ENCODE peak calls at places on chromosome 13, in four cellular contexts. One of them, this sample, is unnamed.

GRCh38 chr13:90237852-90238251 is 1109.6 kb upstream of the MIR17HG start:
- DNase-seq in GM12878: no peak
- DNase-seq in K562: no peak
- DNase-seq in HepG2: no peak
- DNase-seq in this sample: no peak

GRCh38 chr13:46639033-46639981 is 86.3 kb downstream of the LRCH1 start:
- DNase-seq in K562: no peak
- DNase-seq in GM12878: peak; percentile 71
- DNase-seq in HepG2: peak; percentile 20
- DNase-seq in this sample: no peak

GRCh38 chr13:107866007-107866665 is 349.2 kb downstream of the LIG4 start:
- DNase-seq in K562: peak; percentile 59
- DNase-seq in GM12878: no peak
- DNase-seq in HepG2: no peak
- DNase-seq in this sample: peak; percentile 47

GRCh38 chr13:45092668-45093067 is 27.6 kb upstream of the GTF2F2 start:
- DNase-seq in HepG2: no peak
- DNase-seq in K562: no peak
- DNase-seq in GM12878: no peak
- DNase-seq in this sample: no peak

GRCh38 chr13:34151885-34152284 is 333.9 kb downstream of the RFC3 start:
- DNase-seq in GM12878: no peak
- DNase-seq in HepG2: no peak
- DNase-seq in K562: no peak
- DNase-seq in this sample: no peak

GRCh38 chr13:44874886-44875630 is 114.2 kb downstream of the NUFIP1 start:
- DNase-seq in GM12878: no peak
- DNase-seq in HepG2: no peak
- DNase-seq in K562: no peak
- DNase-seq in this sample: no peak

GRCh38 chr13:113804703-113805430 is 45.8 kb downstream of the TMEM255B start:
- DNase-seq in GM12878: no peak
- DNase-seq in K562: no peak
- DNase-seq in HepG2: no peak
- DNase-seq in this sample: peak; percentile 29

GRCh38 chr13:111513766-111514611 is 193.5 kb downstream of the TEX29 start:
- DNase-seq in GM12878: no peak
- DNase-seq in K562: no peak
- DNase-seq in HepG2: no peak
- DNase-seq in this sample: no peak

GRCh38 chr13:110212529-110212928 is 94.4 kb downstream of the COL4A1 start:
- DNase-seq in K562: no peak
- DNase-seq in GM12878: no peak
- DNase-seq in HepG2: no peak
- DNase-seq in this sample: no peak

GRCh38 chr13:97478247-97478646 is 44.3 kb downstream of the RAP2A start:
- DNase-seq in GM12878: no peak
- DNase-seq in HepG2: no peak
- DNase-seq in K562: no peak
- DNase-seq in this sample: no peak

GRCh38 chr13:46516624-46517318 is 36.2 kb upstream of the LRCH1 start:
- DNase-seq in GM12878: no peak
- DNase-seq in K562: no peak
- DNase-seq in HepG2: no peak
- DNase-seq in this sample: no peak

GRCh38 chr13:80630685-80631121 is 289.8 kb upstream of the SPRY2 start:
- DNase-seq in GM12878: no peak
- DNase-seq in HepG2: no peak
- DNase-seq in K562: no peak
- DNase-seq in this sample: no peak

GRCh38 chr13:98368019-98368418 is 190.9 kb upstream of the RNF113B start:
- DNase-seq in GM12878: no peak
- DNase-seq in HepG2: no peak
- DNase-seq in K562: no peak
- DNase-seq in this sample: no peak

GRCh38 chr13:111479412-111479811 is 159.0 kb downstream of the TEX29 start:
- DNase-seq in GM12878: no peak
- DNase-seq in K562: no peak
- DNase-seq in HepG2: no peak
- DNase-seq in this sample: no peak

GRCh38 chr13:31556376-31556775 is 182.9 kb upstream of the RXFP2 start:
- DNase-seq in K562: no peak
- DNase-seq in HepG2: no peak
- DNase-seq in GM12878: no peak
- DNase-seq in this sample: no peak

GRCh38 chr13:66981912-66982311 is 248.2 kb downstream of the PCDH9 start:
- DNase-seq in K562: no peak
- DNase-seq in GM12878: no peak
- DNase-seq in HepG2: no peak
- DNase-seq in this sample: no peak

GRCh38 chr13:99150575-99151370 is 49.9 kb upstream of the UBAC2 start:
- DNase-seq in GM12878: no peak
- DNase-seq in HepG2: no peak
- DNase-seq in K562: no peak
- DNase-seq in this sample: no peak

GRCh38 chr13:103866041-103866440 is 799.8 kb upstream of the SLC10A2 start:
- DNase-seq in HepG2: no peak
- DNase-seq in K562: no peak
- DNase-seq in GM12878: no peak
- DNase-seq in this sample: no peak

GRCh38 chr13:23631676-23632622 is 61.7 kb downstream of the TNFRSF19 start:
- DNase-seq in HepG2: peak; percentile 52
- DNase-seq in GM12878: no peak
- DNase-seq in K562: no peak
- DNase-seq in this sample: no peak

GRCh38 chr13:95724252-95724651 is 47.3 kb downstream of the DNAJC3 start:
- DNase-seq in HepG2: no peak
- DNase-seq in GM12878: no peak
- DNase-seq in K562: no peak
- DNase-seq in this sample: no peak

GRCh38 chr13:99990045-99990977 is 8.7 kb downstream of the ZIC2 start:
- DNase-seq in GM12878: no peak
- DNase-seq in HepG2: no peak
- DNase-seq in K562: no peak
- DNase-seq in this sample: peak; percentile 66

GRCh38 chr13:80157261-80157942 is 183.5 kb downstream of the SPRY2 start:
- DNase-seq in K562: no peak
- DNase-seq in GM12878: no peak
- DNase-seq in HepG2: no peak
- DNase-seq in this sample: no peak

GRCh38 chr13:84684804-84685203 is 802.5 kb upstream of the SLITRK1 start:
- DNase-seq in K562: no peak
- DNase-seq in HepG2: no peak
- DNase-seq in GM12878: no peak
- DNase-seq in this sample: no peak

GRCh38 chr13:112525306-112525945 is 62.5 kb downstream of the TUBGCP3 start:
- DNase-seq in GM12878: no peak
- DNase-seq in HepG2: no peak
- DNase-seq in K562: no peak
- DNase-seq in this sample: no peak

GRCh38 chr13:67134322-67135129 is 95.6 kb downstream of the PCDH9 start:
- DNase-seq in GM12878: no peak
- DNase-seq in K562: no peak
- DNase-seq in HepG2: no peak
- DNase-seq in this sample: no peak

GRCh38 chr13:57629391-57629804 is 2.1 kb upstream of the PCDH17 start:
- DNase-seq in K562: no peak
- DNase-seq in HepG2: no peak
- DNase-seq in GM12878: no peak
- DNase-seq in this sample: no peak

GRCh38 chr13:46286972-46287371 is 75.2 kb downstream of the LRRC63 start:
- DNase-seq in HepG2: no peak
- DNase-seq in GM12878: no peak
- DNase-seq in K562: no peak
- DNase-seq in this sample: no peak

GRCh38 chr13:59391696-59392095 is 772.0 kb downstream of the DIAPH3 start:
- DNase-seq in HepG2: peak; percentile 39
- DNase-seq in K562: peak; percentile 7
- DNase-seq in GM12878: peak; percentile 45
- DNase-seq in this sample: peak; percentile 48

GRCh38 chr13:60020288-60020687 is 143.4 kb downstream of the DIAPH3 start:
- DNase-seq in GM12878: no peak
- DNase-seq in K562: no peak
- DNase-seq in HepG2: no peak
- DNase-seq in this sample: no peak

GRCh38 chr13:113632706-113633484 is 25.1 kb downstream of the ATP4B start:
- DNase-seq in HepG2: no peak
- DNase-seq in K562: no peak
- DNase-seq in GM12878: no peak
- DNase-seq in this sample: no peak

GRCh38 chr13:93079294-93079693 is 147.3 kb upstream of the GPC6 start:
- DNase-seq in GM12878: no peak
- DNase-seq in HepG2: no peak
- DNase-seq in K562: no peak
- DNase-seq in this sample: no peak

GRCh38 chr13:98576215-98576945 is 527 bp downstream of the STK24 start:
- DNase-seq in GM12878: no peak
- DNase-seq in HepG2: no peak
- DNase-seq in K562: peak; percentile 33
- DNase-seq in this sample: peak; percentile 49

GRCh38 chr13:95153647-95154405 is 147.4 kb downstream of the ABCC4 start:
- DNase-seq in K562: no peak
- DNase-seq in HepG2: no peak
- DNase-seq in GM12878: no peak
- DNase-seq in this sample: no peak

GRCh38 chr13:51765142-51765515 is 38.8 kb downstream of the DHRS12 start:
- DNase-seq in HepG2: no peak
- DNase-seq in K562: no peak
- DNase-seq in GM12878: no peak
- DNase-seq in this sample: no peak
- TF ChIP-seq CTCF in HepG2: no peak
- TF ChIP-seq CTCF in K562: no peak
- TF ChIP-seq CTCF in GM12878: no peak
- TF ChIP-seq CTCF in this sample: no peak

GRCh38 chr13:36891752-36892151 is 28.3 kb downstream of the SMAD9 start:
- DNase-seq in K562: no peak
- DNase-seq in GM12878: no peak
- DNase-seq in HepG2: no peak
- DNase-seq in this sample: no peak
- TF ChIP-seq NR2C2 in K562: no peak
- TF ChIP-seq NR2C2 in GM12878: no peak
- TF ChIP-seq NR2C2 in HepG2: no peak
- TF ChIP-seq NR2C2 in this sample: no peak

GRCh38 chr13:76017861-76018556 is 381.9 kb downstream of the LMO7 start:
- DNase-seq in K562: no peak
- DNase-seq in HepG2: no peak
- DNase-seq in GM12878: no peak
- DNase-seq in this sample: no peak

GRCh38 chr13:76020421-76020955 is 384.4 kb downstream of the LMO7 start:
- DNase-seq in K562: no peak
- DNase-seq in GM12878: no peak
- DNase-seq in HepG2: no peak
- DNase-seq in this sample: no peak

GRCh38 chr13:76016799-76017198 is 380.7 kb downstream of the LMO7 start:
- DNase-seq in K562: peak; percentile 13
- DNase-seq in HepG2: peak; percentile 25
- DNase-seq in GM12878: no peak
- DNase-seq in this sample: peak; percentile 58

GRCh38 chr13:76023644-76024043 is 387.5 kb downstream of the LMO7 start:
- DNase-seq in HepG2: no peak
- DNase-seq in GM12878: no peak
- DNase-seq in K562: no peak
- DNase-seq in this sample: no peak

GRCh38 chr13:76019421-76020044 is 383.4 kb downstream of the LMO7 start:
- DNase-seq in K562: no peak
- DNase-seq in GM12878: no peak
- DNase-seq in HepG2: peak; percentile 63
- DNase-seq in this sample: peak; percentile 74
- TF ChIP-seq CTCF in K562: peak; percentile 14
- TF ChIP-seq CTCF in GM12878: peak; percentile 41
- TF ChIP-seq CTCF in HepG2: peak; percentile 87
- TF ChIP-seq CTCF in this sample: peak; percentile 1

GRCh38 chr13:40123962-40124647 is 468.6 kb downstream of the COG6 start:
- DNase-seq in K562: no peak
- DNase-seq in HepG2: no peak
- DNase-seq in GM12878: no peak
- DNase-seq in this sample: no peak

GRCh38 chr13:40127476-40127875 is 472.0 kb downstream of the COG6 start:
- DNase-seq in K562: no peak
- DNase-seq in HepG2: no peak
- DNase-seq in GM12878: no peak
- DNase-seq in this sample: no peak

GRCh38 chr13:40126301-40127085 is 471.0 kb downstream of the COG6 start:
- DNase-seq in GM12878: no peak
- DNase-seq in K562: no peak
- DNase-seq in HepG2: no peak
- DNase-seq in this sample: no peak

GRCh38 chr13:40124648-40125045 is 469.2 kb downstream of the COG6 start:
- DNase-seq in GM12878: no peak
- DNase-seq in K562: no peak
- DNase-seq in HepG2: no peak
- DNase-seq in this sample: no peak

DNA sequence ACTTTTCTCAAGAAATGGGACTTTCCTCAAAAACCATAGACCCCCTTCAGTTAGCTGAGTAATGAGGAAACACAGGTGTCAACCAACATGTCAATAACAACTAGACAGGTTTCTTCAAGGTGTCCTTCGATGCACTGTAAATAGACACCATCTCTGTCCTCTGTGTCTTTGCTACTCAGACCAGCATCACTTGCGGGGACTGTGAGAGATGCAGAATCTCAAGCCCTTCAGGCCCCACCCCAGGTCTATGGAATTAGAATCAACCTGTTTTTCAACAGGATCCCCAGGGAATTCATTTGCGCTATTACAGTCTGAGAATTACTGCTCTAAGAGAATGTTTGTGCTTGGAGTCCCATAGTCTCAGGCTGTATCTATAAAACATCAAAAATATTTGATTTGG is 469.9 kb downstream of the COG6 start:
- DNase-seq in K562: no peak
- DNase-seq in HepG2: no peak
- DNase-seq in GM12878: no peak
- DNase-seq in this sample: no peak
- TF ChIP-seq NR2C2 in K562: no peak
- TF ChIP-seq NR2C2 in HepG2: no peak
- TF ChIP-seq NR2C2 in GM12878: no peak
- TF ChIP-seq NR2C2 in this sample: no peak

GRCh38 chr13:28655566-28655965 is 3.4 kb upstream of the POMP start:
- DNase-seq in HepG2: no peak
- DNase-seq in K562: no peak
- DNase-seq in GM12878: no peak
- DNase-seq in this sample: no peak

GRCh38 chr13:28659611-28659970 is 661 bp downstream of the POMP start:
- DNase-seq in K562: no peak
- DNase-seq in GM12878: no peak
- DNase-seq in HepG2: no peak
- DNase-seq in this sample: no peak

GRCh38 chr13:28658539-28658795 is 463 bp upstream of the POMP start:
- DNase-seq in HepG2: no peak
- DNase-seq in K562: no peak
- DNase-seq in GM12878: no peak
- DNase-seq in this sample: no peak

GRCh38 chr13:28658796-28659610 is at the start of gene POMP:
- DNase-seq in K562: peak; percentile 85
- DNase-seq in GM12878: peak; percentile 82
- DNase-seq in HepG2: peak; percentile 80
- DNase-seq in this sample: peak; percentile 80

GRCh38 chr13:28657784-28658538 is 969 bp upstream of the POMP start:
- DNase-seq in HepG2: no peak
- DNase-seq in K562: no peak
- DNase-seq in GM12878: peak; percentile 51
- DNase-seq in this sample: no peak
- TF ChIP-seq CTCF in HepG2: no peak
- TF ChIP-seq CTCF in K562: no peak
- TF ChIP-seq CTCF in GM12878: no peak
- TF ChIP-seq CTCF in this sample: no peak